ENCODE peak calls at places on chromosomes 6 and 20, in four cellular contexts. W, S, V and E are unnamed samples.
A peak's percentile ranks its signal among the peaks of the same experiment; 100 is the strongest.

GRCh38 chr6:115618311-115618710 is 442.4 kb downstream of the FRK start:
- DNase-seq in W (no peak), S (no peak), V (no peak), E (no peak)

GRCh38 chr6:124961784-124962611 is at the start of gene RNF217:
- DNase-seq in W (peak; percentile 87), S (peak; percentile 84), V (no peak), E (peak; percentile 87)

GRCh38 chr6:30556714-30556963 is 350 bp upstream of the GNL1 start:
- DNase-seq in W (peak; percentile 96), S (no peak), V (no peak), E (peak; percentile 91)

GRCh38 chr6:130676077-130676772 is 151.0 kb upstream of the SMLR1 start:
- DNase-seq in W (no peak), S (no peak), V (no peak), E (no peak)

GRCh38 chr6:110232456-110232855 is 52.2 kb downstream of the CDC40 start:
- DNase-seq in W (no peak), S (peak; percentile 69), V (no peak), E (no peak)

GRCh38 chr6:18340781-18341551 is 46.2 kb upstream of the RNF144B start:
- DNase-seq in W (no peak), S (no peak), V (no peak), E (no peak)

GRCh38 chr20:14991023-14991422 is 653.6 kb upstream of the FLRT3 start:
- DNase-seq in W (no peak), S (peak; percentile 61), V (no peak), E (no peak)

GRCh38 chr6:134198093-134198492 is 119.8 kb downstream of the SGK1 start:
- DNase-seq in W (no peak), S (no peak), V (no peak), E (no peak)

GRCh38 chr6:162443101-162443500 is 284.5 kb downstream of the PRKN start:
- DNase-seq in W (no peak), S (no peak), V (no peak), E (no peak)

GRCh38 chr6:26520088-26520839 is 17.9 kb upstream of the HMGN4 start:
- DNase-seq in W (no peak), S (no peak), V (no peak), E (no peak)

GRCh38 chr6:33211136-33211535 is 2.8 kb downstream of the RING1 start:
- DNase-seq in W (no peak), S (no peak), V (no peak), E (no peak)

GRCh38 chr6:10256113-10256690 is 158.7 kb downstream of the TFAP2A start:
- DNase-seq in W (no peak), S (no peak), V (no peak), E (no peak)

GRCh38 chr6:28811873-28812272 is 111.9 kb downstream of the TRIM27 start:
- DNase-seq in W (no peak), S (no peak), V (no peak), E (no peak)

GRCh38 chr6:74166849-74167248 is 470.8 kb downstream of the CD109 start:
- DNase-seq in W (no peak), S (no peak), V (no peak), E (no peak)

DNA sequence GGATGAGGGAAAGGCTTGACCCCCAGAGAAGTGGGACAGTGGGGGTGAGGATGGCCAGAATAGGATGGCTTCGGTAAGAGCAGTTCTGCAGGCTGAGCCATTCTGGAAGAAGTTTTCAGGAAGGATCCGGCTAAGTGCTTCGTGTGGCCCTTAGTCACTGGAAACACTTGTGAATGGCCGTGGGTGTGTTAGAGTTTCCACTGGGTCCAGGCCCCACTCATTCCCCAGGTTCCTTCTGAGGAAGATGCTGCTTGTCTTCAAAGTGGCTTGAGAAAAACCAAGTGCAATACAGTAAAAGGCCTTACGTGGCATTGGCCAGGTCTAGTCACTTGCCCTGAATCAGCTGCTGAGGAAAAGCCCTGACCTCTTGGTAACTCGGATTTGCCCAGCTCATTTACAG is 27.9 kb downstream of the MANBAL start:
- DNase-seq in W (no peak), S (no peak), V (no peak), E (no peak)
- TF ChIP-seq CTCF in W (no peak), S (no peak), V (no peak), E (no peak)

GRCh38 chr6:39617023-39617422 is 108.2 kb downstream of the KIF6 start:
- DNase-seq in W (no peak), S (no peak), V (no peak), E (no peak)

GRCh38 chr6:39614393-39614792 is 110.8 kb downstream of the KIF6 start:
- DNase-seq in W (no peak), S (no peak), V (peak; percentile 26), E (no peak)

GRCh38 chr6:39615622-39616021 is 109.6 kb downstream of the KIF6 start:
- DNase-seq in W (no peak), S (no peak), V (no peak), E (no peak)

DNA sequence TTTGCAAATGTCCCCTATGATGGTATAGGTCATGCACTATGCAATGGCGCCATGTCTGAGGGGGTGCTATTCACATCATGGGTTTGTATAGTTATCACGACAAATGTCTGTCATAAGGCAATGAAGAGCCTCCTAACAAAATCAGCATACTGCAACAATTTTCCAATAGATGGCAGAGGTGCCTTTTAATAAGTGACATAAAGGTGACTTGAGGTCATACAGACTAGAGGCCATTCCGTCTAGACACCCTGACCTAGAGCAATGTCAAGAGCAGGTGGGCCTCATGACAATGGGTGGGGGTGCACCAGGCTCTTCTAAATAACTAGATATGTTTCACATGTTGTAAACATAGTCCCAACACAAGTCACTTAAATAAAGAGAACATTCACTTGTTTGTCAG is 107.7 kb downstream of the KIF6 start:
- DNase-seq in W (no peak), S (no peak), V (no peak), E (no peak)
- TF ChIP-seq CTCF in W (no peak), S (no peak), V (no peak), E (no peak)

GRCh38 chr6:34900321-34901031 is 11.4 kb downstream of the ANKS1A start:
- DNase-seq in W (no peak), S (peak; percentile 69), V (no peak), E (no peak)
- TF ChIP-seq CTCF in W (no peak), S (no peak), V (no peak), E (no peak)

GRCh38 chr20:36956674-36957073 is 5.2 kb upstream of the SAMHD1 start:
- DNase-seq in W (no peak), S (no peak), V (no peak), E (no peak)
- TF ChIP-seq CTCF in W (no peak), S (no peak), V (no peak), E (no peak)

GRCh38 chr20:62506087-62506486 is 30.3 kb upstream of the GATA5 start:
- DNase-seq in W (no peak), S (no peak), V (no peak), E (no peak)
- TF ChIP-seq CTCF in W (no peak), S (no peak), V (no peak), E (no peak)

GRCh38 chr6:138290563-138290962 is 72.3 kb upstream of the PBOV1 start:
- DNase-seq in W (peak; percentile 62), S (no peak), V (no peak), E (no peak)

GRCh38 chr6:138289739-138290138 is 71.4 kb upstream of the PBOV1 start:
- DNase-seq in W (peak; percentile 60), S (no peak), V (no peak), E (no peak)

GRCh38 chr6:138286698-138287097 is 68.4 kb upstream of the PBOV1 start:
- DNase-seq in W (peak; percentile 61), S (no peak), V (no peak), E (no peak)

GRCh38 chr6:138285800-138286199 is 67.5 kb upstream of the PBOV1 start:
- DNase-seq in W (no peak), S (no peak), V (no peak), E (no peak)

GRCh38 chr6:138287144-138287955 is 69.1 kb upstream of the PBOV1 start:
- DNase-seq in W (peak; percentile 75), S (peak; percentile 18), V (no peak), E (no peak)
- TF ChIP-seq CTCF in W (peak; percentile 61), S (peak; percentile 51), V (peak; percentile 54), E (peak; percentile 44)

GRCh38 chr6:31918069-31918725 is 9.3 kb upstream of the C2 start:
- DNase-seq in W (peak; percentile 13), S (peak; percentile 18), V (no peak), E (no peak)

GRCh38 chr6:31919624-31920303 is 7.8 kb upstream of the C2 start:
- DNase-seq in W (peak; percentile 1), S (no peak), V (no peak), E (no peak)

GRCh38 chr6:31927242-31927867 is at the start of gene C2:
- DNase-seq in W (no peak), S (no peak), V (no peak), E (no peak)

GRCh38 chr6:31920803-31921202 is 6.7 kb upstream of the C2 start:
- DNase-seq in W (no peak), S (peak; percentile 25), V (no peak), E (no peak)

GRCh38 chr6:31922942-31923341 is 4.6 kb upstream of the C2 start:
- DNase-seq in W (peak; percentile 28), S (peak; percentile 29), V (no peak), E (no peak)
- TF ChIP-seq CTCF in W (no peak), S (peak; percentile 26), V (no peak), E (peak; percentile 16)